ENCODE peak calls at places on chromosomes 16 and 17, in six cellular contexts. X is SJSA1, Y is esophagus squamous epithelium, K is foreskin fibroblast, A is DND-41, H is fibroblast of pulmonary artery. N is an unnamed sample.

GRCh38 chr17:75822119-75822799 is 21.9 kb downstream of the UNC13D start:
- DNase-seq in A (no peak), X (peak; percentile 52), Y (no peak), H (no peak), K (no peak), N (no peak)

GRCh38 chr17:73226556-73227172 is 33.8 kb downstream of the COG1 start:
- DNase-seq in Y (no peak), K (no peak), H (peak; percentile 29), X (no peak), A (no peak), N (peak; percentile 16)

GRCh38 chr17:48340916-48341315 is 89.1 kb downstream of the SKAP1 start:
- DNase-seq in K (no peak), A (no peak), Y (no peak), X (no peak), H (no peak), N (no peak)

GRCh38 chr17:50954641-50955121 is 88.5 kb upstream of the TOB1 start:
- DNase-seq in X (peak; percentile 42), H (no peak), Y (no peak), A (no peak), K (no peak), N (no peak)

GRCh38 chr17:77656054-77656453 is 302.4 kb upstream of the TNRC6C start:
- DNase-seq in Y (no peak), H (no peak), X (no peak), K (no peak), A (no peak), N (no peak)

GRCh38 chr17:82356028-82356427 is 3.0 kb upstream of the TEX19 start:
- DNase-seq in X (no peak), A (no peak), H (peak; percentile 20), K (no peak), Y (no peak), N (no peak)

GRCh38 chr16:66400503-66401380 is 26.4 kb upstream of the BEAN1 start:
- DNase-seq in H (no peak), A (peak; percentile 26), Y (no peak), X (peak; percentile 35), K (no peak), N (no peak)

GRCh38 chr17:46194393-46195216 is 1.4 kb upstream of the KANSL1 start:
- DNase-seq in K (peak; percentile 40), Y (no peak), X (no peak), H (peak; percentile 67), A (peak; percentile 77), N (peak; percentile 90)

GRCh38 chr17:33580215-33580614 is 287.1 kb upstream of the ASIC2 start:
- DNase-seq in Y (no peak), X (no peak), K (no peak), A (no peak), H (no peak), N (peak; percentile 42)

GRCh38 chr16:86515420-86515779 is 5.1 kb downstream of the FOXF1 start:
- DNase-seq in H (no peak), X (no peak), K (no peak), A (no peak), Y (no peak), N (no peak)

GRCh38 chr16:50470687-50471086 is 77.5 kb upstream of the NKD1 start:
- DNase-seq in X (no peak), A (no peak), H (no peak), K (no peak), Y (no peak), N (no peak)

GRCh38 chr17:39462644-39463375 is 1.5 kb downstream of the CDK12 start:
- DNase-seq in H (no peak), K (no peak), A (no peak), Y (no peak), X (no peak), N (peak; percentile 14)

DNA sequence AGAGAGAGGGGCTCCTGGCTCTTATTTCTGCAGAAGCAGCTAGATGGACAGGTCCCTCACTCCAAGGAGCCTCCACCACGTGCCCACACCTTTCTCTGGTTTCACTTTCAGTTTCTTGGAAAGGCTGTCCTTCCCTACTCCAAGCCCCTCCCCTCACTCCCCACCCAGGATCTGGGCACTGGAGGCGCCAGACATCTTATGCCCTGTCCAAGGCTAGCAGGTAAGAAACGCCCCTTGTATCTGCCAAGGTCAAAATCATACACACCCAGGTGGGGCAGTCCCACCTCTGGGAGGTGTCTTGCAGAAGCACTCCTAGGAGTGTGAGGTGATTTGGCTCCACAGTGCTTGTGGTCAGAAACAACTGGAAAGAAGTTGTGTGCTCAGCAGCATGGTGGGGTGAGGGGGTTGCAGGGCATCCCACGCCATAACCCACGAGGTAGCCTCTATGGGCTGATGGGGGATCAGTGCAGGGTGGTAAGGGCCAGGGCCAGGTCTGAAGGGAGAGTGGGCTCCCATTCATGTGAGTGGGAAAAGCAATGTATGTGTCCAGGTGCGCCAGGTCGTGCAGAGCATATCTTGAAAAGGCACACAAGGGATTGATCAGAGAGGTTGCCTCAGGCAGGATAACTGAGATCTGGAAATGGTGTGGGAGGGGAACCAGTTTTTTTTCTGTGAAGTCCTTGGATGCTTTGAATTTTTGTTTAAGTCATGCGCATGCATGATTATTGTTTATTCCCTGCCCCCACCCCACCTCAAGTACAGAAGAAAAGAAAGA is 31.8 kb upstream of the PRM1 start:
- DNase-seq in X (peak; percentile 77), Y (no peak), K (no peak), H (peak; percentile 52), A (peak; percentile 79), N (no peak)
- H3K4me3 ChIP-seq in X (no peak overlapping the region), Y (no peak overlapping the region), K (no peak overlapping the region), H (no peak overlapping the region), A (peak overlapping the region; percentile 33), N (no peak overlapping the region)

DNA sequence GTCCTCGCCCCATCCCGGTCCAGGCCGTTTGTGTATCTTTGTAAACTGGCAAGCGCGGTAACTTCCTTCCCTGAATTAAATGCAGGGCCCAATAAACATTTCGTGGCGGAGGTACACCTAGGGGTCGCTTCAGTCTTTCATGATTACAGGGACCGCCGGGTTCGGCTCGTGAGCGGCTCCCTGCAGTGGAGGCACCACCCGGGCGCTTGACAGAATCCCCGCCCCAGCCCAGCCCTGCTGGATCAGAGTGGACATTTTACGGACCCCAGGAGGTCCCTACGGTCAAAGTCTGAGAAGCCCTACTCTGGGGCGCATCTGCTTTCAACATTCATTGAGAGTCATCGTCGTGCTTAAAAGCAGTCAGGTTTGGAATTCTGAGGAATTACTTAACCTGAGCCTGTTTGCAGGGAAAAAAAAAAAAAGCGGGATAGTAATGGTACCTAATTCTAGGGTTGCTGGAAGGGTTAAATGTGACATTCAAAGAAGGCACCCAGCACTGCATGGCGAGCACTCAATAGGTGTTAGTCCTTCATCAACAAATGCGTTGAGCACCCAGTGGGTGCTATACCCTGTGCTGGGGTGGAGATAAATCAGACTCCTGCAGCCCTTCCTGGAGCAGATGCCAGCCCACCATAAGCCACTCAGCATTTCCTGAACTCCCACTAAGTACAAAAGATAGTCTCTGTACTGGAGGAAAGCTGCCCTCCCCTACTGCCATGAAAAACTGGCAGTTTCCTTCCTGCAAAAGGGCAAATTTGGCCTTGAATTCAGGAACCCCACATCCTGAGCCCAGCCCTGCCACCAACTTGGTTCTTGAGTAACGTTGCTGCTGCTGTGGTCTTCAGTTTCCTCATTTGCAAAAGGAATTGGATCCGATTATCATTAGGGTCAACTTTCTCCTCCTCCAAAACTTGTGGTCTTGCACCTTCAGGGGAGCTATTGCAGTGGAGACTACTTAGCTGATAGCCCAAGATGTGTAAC is 658 bp upstream of the DUSP3 start:
- DNase-seq in X (no peak), Y (no peak), K (no peak), A (no peak), H (peak; percentile 34), N (no peak)
- H3K4me3 ChIP-seq in X (peak overlapping the region; percentile 83), Y (peak overlapping the region; percentile 94), K (peak overlapping the region; percentile 94), A (no peak overlapping the region), H (peak overlapping the region; percentile 83), N (peak overlapping the region; percentile 55)

GRCh38 chr16:24516900-24517669 is 22.3 kb upstream of the RBBP6 start:
- DNase-seq in H (peak; percentile 93), K (peak; percentile 67), A (peak; percentile 80), Y (no peak), X (peak; percentile 83), N (peak; percentile 81)
- H3K4me3 ChIP-seq in H (no peak overlapping the region), K (no peak overlapping the region), A (no peak overlapping the region), Y (no peak overlapping the region), X (peak overlapping the region; percentile 13), N (no peak overlapping the region)

GRCh38 chr17:31573861-31574260 is 182.4 kb downstream of the RAB11FIP4 start:
- DNase-seq in Y (no peak), H (no peak), A (no peak), K (no peak), X (no peak), N (no peak)

GRCh38 chr17:31572341-31572740 is 180.9 kb downstream of the RAB11FIP4 start:
- DNase-seq in Y (no peak), X (no peak), K (no peak), A (no peak), H (no peak), N (no peak)

GRCh38 chr17:31573047-31573446 is 181.6 kb downstream of the RAB11FIP4 start:
- DNase-seq in Y (no peak), H (no peak), A (no peak), K (no peak), X (no peak), N (no peak)

GRCh38 chr17:31570231-31570630 is 178.8 kb downstream of the RAB11FIP4 start:
- DNase-seq in A (no peak), H (no peak), X (no peak), K (no peak), Y (no peak), N (no peak)

GRCh38 chr17:31571124-31571892 is 179.8 kb downstream of the RAB11FIP4 start:
- DNase-seq in Y (no peak), K (peak; percentile 79), X (no peak), A (no peak), H (peak; percentile 93), N (no peak)
- H3K4me3 ChIP-seq in Y (no peak overlapping the region), K (no peak overlapping the region), X (no peak overlapping the region), A (no peak overlapping the region), H (no peak overlapping the region), N (no peak overlapping the region)

DNA sequence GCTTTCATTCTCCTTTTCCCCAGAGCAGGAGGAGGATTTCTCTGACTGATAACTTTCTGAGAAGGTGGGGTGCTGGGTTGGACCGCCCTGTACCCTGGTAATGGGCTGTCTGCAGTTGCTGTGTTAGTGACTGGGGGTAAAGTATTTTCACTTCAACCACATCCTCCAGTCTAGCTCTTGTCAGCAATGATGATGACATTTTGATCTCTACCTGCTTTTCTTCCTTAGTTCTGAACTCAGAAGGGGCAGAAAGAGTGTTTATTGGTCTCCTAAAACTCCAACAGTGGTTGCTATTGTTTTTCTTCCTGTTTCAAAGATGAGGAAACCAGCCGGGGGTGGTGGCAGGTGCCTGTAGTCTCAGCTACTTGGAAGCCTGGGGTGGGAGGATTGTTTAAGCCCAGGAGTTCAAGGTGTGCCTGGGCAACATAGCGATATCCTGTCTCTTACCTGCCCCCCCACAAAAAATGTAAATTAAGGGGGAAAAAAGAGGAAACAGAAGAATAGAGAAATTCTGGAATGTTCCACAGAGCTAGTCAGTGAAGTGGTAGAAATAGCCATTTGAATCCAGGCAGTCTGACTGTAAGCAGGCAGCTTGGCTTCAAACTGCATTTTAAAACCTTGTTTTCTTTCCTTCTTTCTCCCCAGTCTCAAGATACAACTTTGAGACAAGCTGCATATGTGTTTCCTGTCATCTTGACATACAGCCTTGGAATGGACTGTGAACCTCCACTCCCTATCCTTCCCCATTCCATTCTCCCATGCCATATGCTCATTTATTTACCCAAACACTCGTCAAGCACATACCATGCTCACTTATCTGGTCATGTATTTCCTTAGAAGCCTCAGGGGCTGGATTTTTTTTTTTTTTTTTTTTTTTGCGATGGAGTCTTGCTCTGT is 3.3 kb upstream of the N4BP1 start:
- DNase-seq in Y (no peak), H (peak; percentile 73), X (no peak), K (no peak), A (peak; percentile 34), N (peak; percentile 85)
- H3K4me3 ChIP-seq in Y (no peak overlapping the region), H (no peak overlapping the region), X (no peak overlapping the region), K (no peak overlapping the region), A (no peak overlapping the region), N (peak overlapping the region; percentile 31)

GRCh38 chr16:57262841-57263584 is 18.0 kb downstream of the ARL2BP start:
- DNase-seq in K (no peak), Y (no peak), X (no peak), H (no peak), A (no peak), N (no peak)
- H3K4me3 ChIP-seq in K (no peak overlapping the region), Y (no peak overlapping the region), X (no peak overlapping the region), H (no peak overlapping the region), A (no peak overlapping the region), N (no peak overlapping the region)

N was measured in GM12865.